ENCODE peak calls at places on chromosome 14, in seven cellular contexts. Q, K, D, A, P, B and N are unnamed samples.

GRCh38 chr14:33842299-33842698 is 108.6 kb downstream of the EGLN3 start:
- DNase-seq in Q (no peak), K (peak; percentile 67), D (no peak), A (no peak), P (peak; percentile 56), B (peak; percentile 83), N (no peak)

GRCh38 chr14:34502826-34503225 is 36.7 kb downstream of the EAPP start:
- DNase-seq in Q (no peak), K (no peak), D (no peak), A (no peak), P (no peak), B (no peak), N (no peak)

GRCh38 chr14:52351561-52352491 is 37.7 kb downstream of the PTGER2 start:
- DNase-seq in Q (no peak), K (no peak), D (no peak), A (no peak), P (peak; percentile 94), B (peak; percentile 49), N (no peak)

GRCh38 chr14:103734081-103734888 is 18.7 kb downstream of the ZFYVE21 start:
- DNase-seq in Q (no peak), K (no peak), D (no peak), A (no peak), P (no peak), B (no peak), N (no peak)

GRCh38 chr14:104280902-104281767 is 142.7 kb downstream of the KIF26A start:
- DNase-seq in Q (no peak), K (no peak), D (peak; percentile 6), A (no peak), P (no peak), B (no peak), N (peak; percentile 40)

GRCh38 chr14:51004352-51004800 is 60.1 kb upstream of the PYGL start:
- DNase-seq in Q (peak; percentile 24), K (no peak), D (no peak), A (no peak), P (no peak), B (no peak), N (no peak)

GRCh38 chr14:89370781-89371180 is 46.3 kb downstream of the FOXN3 start:
- DNase-seq in Q (no peak), K (no peak), D (no peak), A (no peak), P (no peak), B (no peak), N (no peak)

GRCh38 chr14:93200553-93200952 is 6.3 kb downstream of the GON7 start:
- DNase-seq in Q (no peak), K (no peak), D (no peak), A (no peak), P (no peak), B (no peak), N (no peak)

GRCh38 chr14:65631040-65631439 is 218.5 kb downstream of the FUT8 start:
- DNase-seq in Q (no peak), K (no peak), D (no peak), A (no peak), P (no peak), B (no peak), N (no peak)

GRCh38 chr14:78721756-78722455 is 551.7 kb downstream of the NRXN3 start:
- DNase-seq in Q (no peak), K (no peak), D (no peak), A (no peak), P (no peak), B (no peak), N (no peak)

GRCh38 chr14:103696466-103697071 is 18.7 kb downstream of the XRCC3 start:
- DNase-seq in Q (peak; percentile 55), K (no peak), D (peak; percentile 74), A (peak; percentile 73), P (no peak), B (no peak), N (no peak)

GRCh38 chr14:51094901-51095853 is at the start of gene TRIM9:
- DNase-seq in Q (peak; percentile 92), K (peak; percentile 98), D (peak; percentile 94), A (peak; percentile 81), P (peak; percentile 73), B (peak; percentile 97), N (peak; percentile 59)

GRCh38 chr14:104579507-104579906 is at the start of gene C14orf180:
- DNase-seq in Q (peak; percentile 32), K (no peak), D (peak; percentile 72), A (no peak), P (no peak), B (no peak), N (no peak)

DNA sequence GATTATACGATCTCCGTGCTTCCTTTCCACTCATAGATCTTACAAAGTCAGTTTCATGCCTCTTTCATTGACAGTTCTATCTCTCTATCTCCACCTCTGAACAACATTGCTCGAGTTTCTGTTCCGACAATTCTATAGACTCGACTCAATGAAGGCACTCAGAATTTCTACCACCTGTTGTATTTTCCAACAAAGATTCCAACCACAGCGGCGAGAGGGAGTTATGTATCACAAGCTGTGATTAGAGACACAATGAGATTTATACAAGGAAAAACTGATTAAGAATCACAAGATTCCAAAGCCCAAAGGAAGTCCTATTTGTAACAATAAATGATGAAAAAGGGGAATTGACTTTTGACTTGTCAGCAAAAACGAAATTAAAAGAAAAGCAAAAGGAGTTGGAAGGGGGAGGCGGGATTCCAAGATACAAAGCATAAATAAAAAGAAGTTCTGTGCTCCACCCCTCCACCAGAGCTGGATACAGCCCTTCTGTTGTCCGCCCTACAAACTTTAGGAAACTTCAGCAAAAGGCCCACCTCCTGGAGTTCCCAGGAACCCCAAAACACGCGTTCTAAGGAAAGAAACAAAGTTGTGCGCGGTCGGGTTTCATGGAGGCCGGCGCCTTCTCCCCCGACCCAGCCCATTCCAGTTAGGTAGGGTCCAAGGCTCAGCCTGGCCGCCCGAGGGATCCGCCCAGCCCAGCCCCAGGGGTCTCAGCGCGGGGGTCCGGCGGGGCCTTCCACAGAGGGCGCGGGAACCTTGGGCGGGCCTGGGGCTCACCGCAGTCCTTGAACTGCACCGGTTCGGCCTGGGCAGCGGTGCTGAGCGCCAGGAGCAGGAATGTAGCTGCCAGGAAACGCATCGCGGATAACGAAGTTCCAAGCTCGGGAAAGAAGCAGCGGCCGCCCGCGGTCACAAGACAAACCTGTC is at the start of gene NPC2:
- DNase-seq in Q (no peak), K (no peak), D (no peak), A (no peak), P (no peak), B (no peak), N (no peak)
- TF ChIP-seq CTCF in Q (no peak), K (no peak), D (no peak), A (no peak), P (no peak), B (no peak), N (no peak)

GRCh38 chr14:62739647-62740046 is 305.6 kb downstream of the KCNH5 start:
- DNase-seq in Q (no peak), K (no peak), D (no peak), A (no peak), P (no peak), B (no peak), N (no peak)

GRCh38 chr14:62743569-62743968 is 301.7 kb downstream of the KCNH5 start:
- DNase-seq in Q (no peak), K (no peak), D (no peak), A (no peak), P (no peak), B (no peak), N (no peak)

GRCh38 chr14:62743118-62743517 is 302.1 kb downstream of the KCNH5 start:
- DNase-seq in Q (no peak), K (no peak), D (no peak), A (no peak), P (no peak), B (no peak), N (no peak)

DNA sequence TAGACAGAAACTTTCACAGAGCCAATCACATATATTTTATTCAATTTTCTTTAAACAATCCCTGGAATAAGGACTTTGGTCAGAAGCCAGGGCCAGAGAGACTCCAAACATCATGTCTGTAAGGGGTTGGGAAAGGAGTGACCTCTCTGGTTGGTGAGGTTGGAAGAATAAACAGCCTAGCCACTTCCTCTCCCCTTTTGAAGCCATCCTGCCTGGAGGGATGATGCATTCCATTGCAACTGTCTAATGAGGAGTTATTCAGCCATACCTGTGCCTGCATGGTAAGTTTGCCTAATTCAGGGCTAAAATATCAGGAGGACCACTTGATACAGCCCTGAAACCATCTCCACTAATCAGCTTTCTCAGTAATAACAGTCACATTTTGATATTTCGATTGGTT is 299.8 kb downstream of the KCNH5 start:
- DNase-seq in Q (no peak), K (no peak), D (no peak), A (no peak), P (no peak), B (peak; percentile 59), N (no peak)
- TF ChIP-seq CTCF in Q (no peak), K (no peak), D (no peak), A (no peak), P (no peak), B (no peak), N (no peak)

GRCh38 chr14:68896132-68896531 is 83.0 kb downstream of the ACTN1 start:
- DNase-seq in Q (no peak), K (no peak), D (no peak), A (no peak), P (no peak), B (no peak), N (no peak)
- TF ChIP-seq CTCF in Q (no peak), K (no peak), D (no peak), A (peak; percentile 51), P (peak; percentile 38), B (peak; percentile 29), N (no peak)

GRCh38 chr14:81991998-81992397 is 458.3 kb upstream of the SEL1L start:
- DNase-seq in Q (no peak), K (no peak), D (no peak), A (no peak), P (no peak), B (no peak), N (no peak)
- TF ChIP-seq CTCF in Q (no peak), K (no peak), D (peak; percentile 19), A (no peak), P (peak; percentile 41), B (peak; percentile 26), N (no peak)